ENCODE peak calls at places on chromosome 18, in seven cellular contexts. O is progenitor cell of endocrine pancreas, J is NCI-H460, P is T-helper 9 cell, W is COR-L47, E is Calu3, R is T-helper 17 cell. I is an unnamed sample.
A peak's percentile ranks its signal among the peaks of the same experiment; 100 is the strongest.

GRCh38 chr18:54140641-54141040 is 83.8 kb downstream of the MBD2 start:
- DNase-seq in O (no peak), J (no peak), P (no peak), W (no peak), E (no peak), R (no peak), I (no peak)

GRCh38 chr18:4024702-4025101 is 430.4 kb downstream of the DLGAP1 start:
- DNase-seq in O (no peak), J (no peak), P (no peak), W (no peak), E (no peak), R (no peak), I (no peak)

GRCh38 chr18:58230438-58231179 is 186.6 kb downstream of the NEDD4L start:
- DNase-seq in O (no peak), J (no peak), P (no peak), W (no peak), E (peak; percentile 66), R (no peak), I (no peak)

GRCh38 chr18:45775241-45775676 is 50.2 kb upstream of the SIGLEC15 start:
- DNase-seq in O (peak; percentile 9), J (peak; percentile 45), P (peak; percentile 23), W (peak; percentile 80), E (peak; percentile 86), R (peak; percentile 35), I (peak; percentile 39)

GRCh38 chr18:74242451-74243096 is 49.2 kb downstream of the CYB5A start:
- DNase-seq in O (no peak), J (no peak), P (no peak), W (peak; percentile 10), E (peak; percentile 34), R (no peak), I (no peak)

GRCh38 chr18:27712066-27712465 is 464.9 kb downstream of the CDH2 start:
- DNase-seq in O (no peak), J (no peak), P (no peak), W (peak; percentile 10), E (no peak), R (no peak), I (no peak)

GRCh38 chr18:39561136-39561535 is 1995.5 kb upstream of the CELF4 start:
- DNase-seq in O (no peak), J (no peak), P (no peak), W (no peak), E (no peak), R (no peak), I (no peak)

GRCh38 chr18:58176915-58177717 is 133.1 kb downstream of the NEDD4L start:
- DNase-seq in O (no peak), J (peak; percentile 18), P (no peak), W (no peak), E (peak; percentile 63), R (no peak), I (no peak)

GRCh38 chr18:14117611-14118010 is 14.6 kb downstream of the ZNF519 start:
- DNase-seq in O (no peak), J (no peak), P (no peak), W (no peak), E (no peak), R (no peak), I (no peak)

GRCh38 chr18:53411511-53411910 is 813.0 kb downstream of the MBD2 start:
- DNase-seq in O (no peak), J (no peak), P (no peak), W (no peak), E (no peak), R (no peak), I (no peak)

GRCh38 chr18:9535430-9535972 is 60.2 kb downstream of the RALBP1 start:
- DNase-seq in O (no peak), J (no peak), P (no peak), W (no peak), E (no peak), R (no peak), I (no peak)

GRCh38 chr18:54765636-54766035 is 62.6 kb upstream of the RAB27B start:
- DNase-seq in O (no peak), J (no peak), P (no peak), W (no peak), E (no peak), R (no peak), I (no peak)

GRCh38 chr18:11987527-11987926 is 6.2 kb downstream of the IMPA2 start:
- DNase-seq in O (no peak), J (peak; percentile 43), P (no peak), W (no peak), E (no peak), R (no peak), I (no peak)

GRCh38 chr18:31232779-31233424 is 70.2 kb upstream of the DSC1 start:
- DNase-seq in O (no peak), J (no peak), P (no peak), W (no peak), E (no peak), R (no peak), I (no peak)

GRCh38 chr18:75478996-75479870 is 51.7 kb upstream of the SMIM21 start:
- DNase-seq in O (no peak), J (peak; percentile 33), P (no peak), W (peak; percentile 86), E (peak; percentile 13), R (no peak), I (no peak)

GRCh38 chr18:22223263-22223960 is 54.0 kb downstream of the GATA6 start:
- DNase-seq in O (no peak), J (peak; percentile 33), P (no peak), W (no peak), E (peak; percentile 95), R (no peak), I (no peak)

GRCh38 chr18:75365230-75365629 is 62.3 kb downstream of the SMIM21 start:
- DNase-seq in O (no peak), J (no peak), P (no peak), W (no peak), E (no peak), R (no peak), I (no peak)

GRCh38 chr18:79396431-79397287 is 929 bp downstream of the NFATC1 start:
- DNase-seq in O (no peak), J (no peak), P (no peak), W (no peak), E (peak; percentile 50), R (no peak), I (no peak)

GRCh38 chr18:23725827-23726661 is 36.8 kb downstream of the LAMA3 start:
- DNase-seq in O (no peak), J (no peak), P (no peak), W (no peak), E (no peak), R (no peak), I (no peak)

I was measured in activated effector memory CD4-positive, alpha-beta T cell treated with Interleukin-2 at 50 U/mL for 16 hours.